ENCODE peak calls at places on chromosomes 4 and X, in seven cellular contexts. B is SK-N-SH, L is IMR-90, S is H1, C is HCT116, X is GM12878, Y is K562. I is an unnamed sample.

GRCh38 chrX:99172958-99173357 is 1237.1 kb downstream of the PCDH19 start:
- DNase-seq in B (no peak), S (no peak), X (no peak), Y (no peak), C (no peak), L (no peak), I (no peak)

GRCh38 chr4:16168710-16169388 is 57.4 kb downstream of the TAPT1 start:
- DNase-seq in C (no peak), Y (no peak), B (no peak), X (no peak), S (no peak), L (no peak), I (no peak)

GRCh38 chrX:121106484-121107235 is 59.2 kb downstream of the GLUD2 start:
- DNase-seq in L (no peak), B (no peak), C (no peak), X (no peak), Y (no peak), S (no peak), I (no peak)

GRCh38 chr4:71907782-71908181 is 123.9 kb upstream of the GC start:
- DNase-seq in X (no peak), B (no peak), L (no peak), S (no peak), Y (no peak), C (no peak), I (no peak)

GRCh38 chrX:121562616-121563015 is 515.2 kb downstream of the GLUD2 start:
- DNase-seq in L (no peak), X (no peak), S (no peak), Y (no peak), C (no peak), B (no peak), I (no peak)

GRCh38 chr4:108336076-108336475 is 167.3 kb upstream of the LEF1 start:
- DNase-seq in L (no peak), X (no peak), Y (no peak), C (no peak), S (no peak), B (no peak), I (no peak)

GRCh38 chr4:189128341-189128740 is 812.3 kb upstream of the FRG1 start:
- DNase-seq in Y (no peak), X (no peak), S (no peak), C (no peak), B (no peak), L (no peak), I (no peak)

GRCh38 chr4:112882286-112882685 is 167.2 kb upstream of the ANK2 start:
- DNase-seq in B (no peak), S (no peak), X (no peak), L (no peak), C (no peak), Y (no peak), I (no peak)

GRCh38 chrX:11792461-11793421 is 34.7 kb downstream of the MSL3 start:
- DNase-seq in S (no peak), C (no peak), L (no peak), B (no peak), X (peak), Y (no peak), I (no peak)

GRCh38 chr4:26478330-26478729 is 12.0 kb downstream of the CCKAR start:
- DNase-seq in L (no peak), C (no peak), B (no peak), S (no peak), X (no peak), Y (no peak), I (no peak)

GRCh38 chrX:1661048-1661921 is 46.4 kb downstream of the ASMT start:
- DNase-seq in C (peak), Y (peak), L (no peak), B (no peak), S (peak), X (peak), I (peak)

GRCh38 chrX:112654871-112655270 is 24.9 kb downstream of the LHFPL1 start:
- DNase-seq in X (no peak), Y (no peak), C (no peak), S (no peak), L (peak), B (no peak), I (no peak)

GRCh38 chr4:119478446-119479179 is 150.0 kb downstream of the PDE5A start:
- DNase-seq in L (peak), S (no peak), Y (no peak), C (no peak), B (no peak), X (no peak), I (peak)

GRCh38 chr4:70367813-70368212 is 7.3 kb downstream of the SMR3A start:
- DNase-seq in S (no peak), Y (no peak), B (no peak), L (no peak), C (no peak), X (no peak), I (no peak)

GRCh38 chrX:83416273-83416672 is 91.8 kb upstream of the POU3F4 start:
- DNase-seq in C (no peak), B (peak), X (no peak), Y (no peak), S (no peak), L (no peak), I (no peak)

GRCh38 chr4:79723507-79723906 is 315.5 kb upstream of the GK2 start:
- DNase-seq in S (no peak), X (no peak), L (no peak), Y (no peak), C (no peak), B (no peak), I (no peak)
- H2AFZ ChIP-seq in S (peak), X (no peak), L (peak), Y (peak), C (no peak), B (no peak), I (no peak)

DNA sequence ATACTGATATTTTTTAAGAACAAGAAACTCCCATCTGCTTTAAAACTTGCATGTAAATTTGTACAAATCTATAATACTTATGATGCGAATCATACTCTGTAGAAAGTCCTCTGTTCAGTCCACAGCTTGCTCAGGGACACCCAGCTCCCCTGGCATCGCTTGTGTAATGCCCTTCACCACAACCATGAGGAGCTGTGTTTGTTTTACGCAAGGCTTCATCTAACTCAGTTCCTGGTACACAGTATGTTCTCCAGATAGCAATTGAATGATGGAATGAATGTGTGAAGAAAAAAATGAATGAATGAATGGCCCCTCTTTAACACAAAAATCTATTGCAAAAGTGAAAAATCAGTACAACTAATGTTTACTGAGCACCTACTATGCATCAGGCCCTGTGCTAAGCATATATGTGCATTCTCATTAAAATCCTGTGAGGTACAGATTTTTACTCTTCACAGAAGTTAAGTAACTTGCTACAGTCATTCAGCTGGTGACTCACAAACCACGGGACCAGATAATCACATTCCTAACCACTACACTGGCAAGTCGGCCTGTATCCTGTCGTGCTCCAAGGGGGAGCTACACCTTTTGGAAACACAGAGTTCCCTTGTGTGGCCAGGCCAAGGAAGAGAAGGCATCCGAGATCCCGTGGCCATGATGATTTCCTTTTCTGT is 58.7 kb upstream of the KDR start:
- DNase-seq in B (no peak), C (peak), S (no peak), L (peak), Y (no peak), X (no peak), I (no peak)
- TF ChIP-seq RAD21 in B (no peak), C (no peak), S (no peak), L (no peak), Y (no peak), X (no peak), I (no peak)

GRCh38 chr4:185792384-185793146 is 19.4 kb downstream of the SORBS2 start:
- DNase-seq in X (no peak), B (no peak), S (no peak), C (no peak), L (peak), Y (no peak), I (peak)
- H2AFZ ChIP-seq in X (no peak), B (no peak), S (no peak), C (peak), L (no peak), Y (no peak), I (no peak)

DNA sequence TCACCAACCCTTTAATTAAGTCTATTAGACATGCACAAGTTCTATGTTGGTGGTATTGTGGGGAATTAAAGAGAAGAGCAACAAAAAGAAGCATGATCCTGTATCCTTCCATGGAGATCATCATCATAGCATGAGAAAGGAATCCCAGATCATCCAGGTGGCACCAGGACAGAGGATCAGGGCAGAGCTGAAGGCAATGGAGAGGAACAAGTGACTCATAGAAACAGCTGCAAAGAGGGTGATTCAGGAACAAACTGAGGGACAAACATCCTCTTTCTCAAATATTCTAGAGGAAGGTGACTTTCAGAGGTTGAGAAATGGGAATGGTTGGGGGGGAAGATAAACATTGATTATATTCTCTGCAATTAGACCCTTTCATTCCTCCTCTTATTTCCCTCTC is 105.5 kb upstream of the OTUD4 start:
- DNase-seq in L (peak), S (no peak), Y (no peak), C (no peak), B (no peak), X (no peak), I (no peak)
- TF ChIP-seq RAD21 in L (no peak), S (no peak), Y (no peak), C (no peak), B (no peak), X (no peak), I (no peak)

GRCh38 chr4:13990596-13991589 is 363.4 kb upstream of the BOD1L1 start:
- DNase-seq in C (no peak), B (peak), S (no peak), X (no peak), L (peak), Y (no peak), I (peak)
- H2AFZ ChIP-seq in C (no peak), B (peak), S (no peak), X (no peak), L (no peak), Y (no peak), I (no peak)

GRCh38 chr4:41865981-41866798 is 69.0 kb upstream of the TMEM33 start:
- DNase-seq in Y (no peak), C (no peak), L (no peak), X (no peak), B (no peak), S (no peak), I (no peak)

GRCh38 chr4:41865306-41865980 is 69.8 kb upstream of the TMEM33 start:
- DNase-seq in Y (no peak), L (no peak), C (no peak), S (no peak), B (no peak), X (no peak), I (no peak)

GRCh38 chr4:41866799-41867677 is 68.2 kb upstream of the TMEM33 start:
- DNase-seq in S (no peak), C (no peak), X (no peak), L (no peak), Y (no peak), B (no peak), I (no peak)
- TF ChIP-seq RAD21 in S (no peak), C (no peak), X (no peak), L (no peak), Y (no peak), B (no peak), I (no peak)

GRCh38 chr4:99408346-99408745 is 26.8 kb downstream of the ADH7 start:
- DNase-seq in S (no peak), B (no peak), X (no peak), Y (no peak), L (no peak), C (no peak), I (no peak)

GRCh38 chr4:99405433-99406115 is 29.6 kb downstream of the ADH7 start:
- DNase-seq in X (peak), C (peak), S (peak), L (peak), Y (peak), B (peak), I (peak)

GRCh38 chr4:99403380-99404194 is 31.6 kb downstream of the ADH7 start:
- DNase-seq in X (peak), L (peak), S (no peak), B (no peak), C (no peak), Y (no peak), I (peak)

GRCh38 chr4:99402765-99403164 is 32.4 kb downstream of the ADH7 start:
- DNase-seq in X (no peak), S (no peak), C (no peak), Y (no peak), L (no peak), B (no peak), I (no peak)

GRCh38 chr4:99404595-99405287 is 30.4 kb downstream of the ADH7 start:
- DNase-seq in B (no peak), C (peak), X (peak), Y (no peak), S (no peak), L (peak), I (no peak)
- H2AFZ ChIP-seq in B (peak), C (peak), X (no peak), Y (no peak), S (no peak), L (peak), I (no peak)

DNA sequence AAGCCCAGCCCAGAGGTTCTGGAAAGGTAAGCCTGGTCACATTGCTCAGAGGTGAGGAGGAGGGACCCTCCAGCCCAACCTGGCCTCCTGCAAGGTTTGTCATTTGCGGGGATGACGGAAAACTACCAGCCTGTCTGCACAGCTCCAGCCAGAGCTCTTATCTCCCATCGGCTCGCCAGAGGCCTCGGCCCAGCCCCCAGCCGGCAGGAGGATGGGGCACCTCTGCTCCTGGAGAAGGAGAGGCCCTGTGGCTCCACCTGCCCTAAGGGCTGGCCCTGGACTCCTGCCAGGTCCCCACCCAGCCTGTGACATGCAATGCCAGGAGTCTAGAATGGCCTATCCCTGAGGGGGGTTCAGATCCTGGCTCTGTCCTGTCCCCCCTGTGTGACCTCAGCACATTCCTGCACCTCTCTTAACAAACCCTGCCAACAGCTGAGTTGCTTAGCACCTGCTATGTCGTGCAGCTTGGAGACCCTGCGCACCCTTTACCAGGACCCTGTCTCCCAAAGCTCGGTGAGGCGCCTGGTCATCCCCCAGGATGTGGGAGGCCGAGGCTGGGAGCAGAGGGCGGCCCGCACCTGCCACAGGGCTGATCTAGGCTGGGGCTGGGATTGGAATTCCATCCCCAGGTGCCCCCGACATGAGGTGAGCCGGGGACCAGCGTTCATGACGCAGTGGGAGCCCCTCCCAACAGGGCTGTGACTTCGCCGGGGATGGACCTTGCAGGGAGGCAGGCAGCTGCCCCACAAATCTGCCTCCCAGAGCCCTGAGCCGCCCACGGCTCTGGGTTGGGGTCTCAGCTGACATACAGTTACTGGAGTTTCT is 14.4 kb downstream of the ADRA2C start:
- DNase-seq in C (no peak), B (peak), L (no peak), S (no peak), X (no peak), Y (peak), I (peak)
- TF ChIP-seq RAD21 in C (no peak), B (no peak), L (no peak), S (no peak), X (no peak), Y (no peak), I (peak)

GRCh38 chr4:61889117-61889516 is 689.0 kb downstream of the ADGRL3 start:
- DNase-seq in B (no peak), L (no peak), Y (no peak), C (no peak), S (no peak), X (no peak), I (no peak)

GRCh38 chr4:61891953-61892352 is 691.8 kb downstream of the ADGRL3 start:
- DNase-seq in B (no peak), X (no peak), C (no peak), S (no peak), L (no peak), Y (no peak), I (no peak)

GRCh38 chr4:61882381-61882780 is 682.3 kb downstream of the ADGRL3 start:
- DNase-seq in C (no peak), S (no peak), Y (no peak), B (no peak), X (no peak), L (no peak), I (no peak)

GRCh38 chr4:61890321-61890720 is 690.2 kb downstream of the ADGRL3 start:
- DNase-seq in X (no peak), L (no peak), S (no peak), B (no peak), C (no peak), Y (no peak), I (no peak)

GRCh38 chr4:61886180-61886579 is 686.1 kb downstream of the ADGRL3 start:
- DNase-seq in S (no peak), C (no peak), Y (no peak), L (no peak), X (no peak), B (no peak), I (no peak)
- H2AFZ ChIP-seq in S (no peak), C (no peak), Y (no peak), L (no peak), X (no peak), B (no peak), I (no peak)

I was measured in HepG2.